ENCODE peak calls at places on chromosome 16, in seven cellular contexts. T, D, C, J, E, B and F are unnamed samples. For H3K36me3, the result is how much of the 10 kb centered on the place peaks cover.

GRCh38 chr16:30041841-30042240 is 10.8 kb upstream of the TLCD3B start:
- DNase-seq in T (no peak), D (no peak), C (peak), J (no peak), E (no peak), B (no peak), F (no peak)

GRCh38 chr16:68644715-68645493 is at the start of gene CDH3:
- DNase-seq in T (peak), D (no peak), C (peak), J (peak), E (peak), B (peak), F (no peak)

GRCh38 chr16:71894229-71894920 is 956 bp upstream of the IST1 start:
- DNase-seq in T (peak), D (peak), C (peak), J (peak), E (peak), B (peak), F (peak)

GRCh38 chr16:51164574-51164973 is 13.5 kb upstream of the SALL1 start:
- DNase-seq in T (no peak), D (no peak), C (no peak), J (no peak), E (no peak), B (no peak), F (no peak)

GRCh38 chr16:67897231-67897630 is 4.2 kb downstream of the PSKH1 start:
- DNase-seq in T (no peak), D (no peak), C (peak), J (no peak), E (no peak), B (no peak), F (no peak)

GRCh38 chr16:68823401-68823800 is 19.9 kb upstream of the TANGO6 start:
- DNase-seq in T (no peak), D (no peak), C (peak), J (peak), E (no peak), B (no peak), F (no peak)

GRCh38 chr16:50195276-50195675 is 42.2 kb downstream of the TENT4B start:
- DNase-seq in T (no peak), D (no peak), C (peak), J (no peak), E (no peak), B (no peak), F (no peak)

GRCh38 chr16:3036726-3037315 is at the start of gene BICDL2:
- DNase-seq in T (no peak), D (no peak), C (no peak), J (peak), E (peak), B (peak), F (no peak)

GRCh38 chr16:825298-826061 is 24.9 kb upstream of the GNG13 start:
- DNase-seq in T (no peak), D (no peak), C (no peak), J (peak), E (no peak), B (no peak), F (no peak)

GRCh38 chr16:53865492-53865863 is 161.5 kb downstream of the FTO start:
- DNase-seq in T (no peak), D (no peak), C (peak), J (no peak), E (no peak), B (no peak), F (no peak)

GRCh38 chr16:19136549-19137196 is 22.9 kb downstream of the ITPRIPL2 start:
- DNase-seq in T (no peak), D (no peak), C (no peak), J (no peak), E (peak), B (peak), F (no peak)

GRCh38 chr16:89268987-89269735 is 51.7 kb downstream of the ZNF778 start:
- DNase-seq in T (no peak), D (no peak), C (peak), J (no peak), E (no peak), B (no peak), F (no peak)

GRCh38 chr16:69935278-69935711 is 15.8 kb upstream of the CLEC18A start:
- DNase-seq in T (no peak), D (no peak), C (peak), J (no peak), E (no peak), B (no peak), F (no peak)

GRCh38 chr16:30934827-30935557 is 11.6 kb downstream of the FBXL19 start:
- DNase-seq in T (no peak), D (no peak), C (peak), J (peak), E (peak), B (peak), F (peak)

GRCh38 chr16:970766-971581 is at the start of gene LMF1:
- DNase-seq in T (peak), D (peak), C (peak), J (peak), E (peak), B (peak), F (peak)

DNA sequence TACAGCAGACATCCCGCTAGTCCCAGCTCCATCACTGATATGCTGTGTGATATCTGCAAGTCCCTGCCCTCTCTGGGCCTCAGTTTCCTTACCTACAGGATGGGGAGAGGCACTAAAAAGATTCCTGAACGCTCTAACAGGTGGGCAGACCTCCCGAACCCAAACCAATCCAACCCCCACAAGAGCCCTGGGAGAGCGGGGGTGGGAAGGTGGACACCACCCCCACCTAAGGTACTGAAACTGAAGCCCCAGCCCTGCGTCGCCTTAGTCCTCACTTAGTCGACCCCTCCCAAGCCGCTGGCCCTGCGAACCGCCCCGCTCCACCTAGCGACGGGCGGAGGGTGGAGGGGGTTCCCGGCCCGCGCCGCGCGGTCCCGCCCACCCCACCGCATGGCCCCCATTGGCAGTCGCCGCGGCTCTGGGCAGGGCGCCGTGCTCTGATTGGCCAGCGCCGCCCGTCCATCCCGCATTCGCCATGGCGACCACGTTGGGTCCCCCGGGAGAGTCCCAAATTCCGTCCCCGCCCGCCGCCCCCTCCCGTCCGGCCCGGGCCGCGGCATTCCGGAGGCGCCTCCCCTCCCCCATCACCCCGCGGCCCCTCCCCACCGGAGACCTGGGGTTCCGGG is 578 bp downstream of the CCDC102A start:
- DNase-seq in T (peak), D (peak), C (peak), J (peak), E (peak), B (peak), F (peak)
- TF ChIP-seq CTCF in T (no peak), D (peak), C (no peak), J (no peak), E (no peak), B (peak), F (no peak)

GRCh38 chr16:87226926-87227650 is 90.1 kb downstream of the C16orf95 start:
- DNase-seq in T (no peak), D (no peak), C (peak), J (no peak), E (no peak), B (no peak), F (no peak)
- H3K27ac ChIP-seq in T (no peak), D (peak), C (peak), J (peak), E (peak), B (peak), F (no peak)

DNA sequence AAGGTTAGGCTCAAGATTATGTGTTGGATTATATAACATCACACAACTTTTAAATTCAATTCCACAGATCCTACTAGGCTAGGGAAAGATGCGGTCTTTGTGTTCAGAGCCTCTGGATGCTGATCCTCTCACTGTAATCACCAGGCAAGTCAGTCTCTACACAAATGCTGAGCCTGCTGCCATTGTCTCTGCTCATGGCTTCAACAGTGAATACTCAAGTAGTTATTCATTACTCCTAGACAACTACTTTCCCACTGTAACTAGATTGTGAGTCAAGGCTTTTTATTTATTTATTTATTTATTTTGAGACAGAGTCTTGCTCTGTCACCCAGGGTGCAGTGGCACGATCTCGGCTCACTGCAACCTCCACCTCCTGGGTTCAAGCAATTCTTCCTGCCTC is 15.8 kb upstream of the NDUFAB1 start:
- DNase-seq in T (no peak), D (no peak), C (no peak), J (no peak), E (no peak), B (no peak), F (no peak)
- H3K36me3 ChIP-seq in T (under half), D (under half), C (under half), J (under half), E (under half), B (under half), F (half or more)

DNA sequence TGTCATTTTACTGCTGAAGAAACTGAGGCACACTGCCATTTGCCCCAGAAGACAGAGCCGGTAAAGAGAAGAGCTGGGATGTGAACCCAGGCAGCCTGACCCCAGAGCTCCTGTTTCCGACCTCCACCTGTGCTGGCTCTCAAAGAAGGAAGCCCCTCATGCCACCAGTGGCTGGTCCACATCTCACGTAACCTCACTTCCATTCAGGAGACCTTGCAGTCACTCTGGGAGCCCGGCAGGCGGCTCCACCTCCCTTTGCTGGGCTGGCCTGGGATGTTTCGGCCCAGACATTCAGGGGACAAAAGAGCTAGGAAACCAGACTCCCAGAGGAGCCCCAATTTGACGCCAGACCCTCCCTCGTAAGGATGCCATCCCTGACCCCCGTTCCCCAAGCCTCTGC is 2.9 kb downstream of the TAF1C start:
- DNase-seq in T (no peak), D (no peak), C (no peak), J (no peak), E (no peak), B (no peak), F (peak)
- TF ChIP-seq CTCF in T (no peak), D (peak), C (no peak), J (no peak), E (no peak), B (no peak), F (peak)

GRCh38 chr16:75169899-75170405 is 21.6 kb downstream of the ZFP1 start:
- DNase-seq in T (no peak), D (no peak), C (no peak), J (no peak), E (no peak), B (no peak), F (no peak)

GRCh38 chr16:75175074-75175473 is 26.8 kb downstream of the ZFP1 start:
- DNase-seq in T (no peak), D (no peak), C (no peak), J (no peak), E (no peak), B (no peak), F (no peak)

GRCh38 chr16:75176926-75177325 is 28.6 kb downstream of the ZFP1 start:
- DNase-seq in T (no peak), D (no peak), C (no peak), J (no peak), E (no peak), B (no peak), F (no peak)

GRCh38 chr16:75172578-75172977 is 24.3 kb downstream of the ZFP1 start:
- DNase-seq in T (no peak), D (no peak), C (no peak), J (no peak), E (no peak), B (no peak), F (no peak)
- H3K27ac ChIP-seq in T (no peak), D (no peak), C (no peak), J (no peak), E (no peak), B (no peak), F (no peak)

GRCh38 chr16:56420613-56421012 is 4.7 kb downstream of the AMFR start:
- DNase-seq in T (no peak), D (no peak), C (no peak), J (no peak), E (no peak), B (no peak), F (no peak)
- H3K36me3 ChIP-seq in T (under half), D (under half), C (under half), J (under half), E (under half), B (under half), F (under half)